ENCODE peak calls at places on chromosomes 1 and 21, in five cellular contexts. V, D, K, P and E are unnamed samples.

GRCh38 chr1:175133693-175134435 is 58.7 kb downstream of the KIAA0040 start:
- DNase-seq in V (no peak), D (no peak), K (no peak), P (no peak), E (no peak)

GRCh38 chr1:186435336-186435735 is 25.6 kb downstream of the PDC start:
- DNase-seq in V (no peak), D (no peak), K (no peak), P (no peak), E (no peak)

GRCh38 chr21:31872452-31873274 is at the start of gene HUNK:
- DNase-seq in V (peak; percentile 36), D (no peak), K (peak; percentile 34), P (peak; percentile 71), E (no peak)

GRCh38 chr1:217891966-217892365 is 260.8 kb downstream of the SPATA17 start:
- DNase-seq in V (no peak), D (no peak), K (no peak), P (no peak), E (no peak)

GRCh38 chr1:150562384-150563339 is 13.5 kb downstream of the ADAMTSL4 start:
- DNase-seq in V (no peak), D (peak; percentile 97), K (no peak), P (peak; percentile 92), E (peak; percentile 52)

GRCh38 chr21:38913120-38913975 is 107.6 kb downstream of the ETS2 start:
- DNase-seq in V (peak; percentile 87), D (peak; percentile 20), K (peak; percentile 86), P (peak; percentile 85), E (peak; percentile 80)

GRCh38 chr1:180415985-180416633 is 86.3 kb downstream of the ACBD6 start:
- DNase-seq in V (no peak), D (no peak), K (no peak), P (no peak), E (no peak)

GRCh38 chr1:114032271-114033218 is 53.3 kb downstream of the OLFML3 start:
- DNase-seq in V (no peak), D (no peak), K (no peak), P (no peak), E (no peak)

GRCh38 chr1:177021741-177022140 is 142.8 kb downstream of the ASTN1 start:
- DNase-seq in V (no peak), D (no peak), K (no peak), P (no peak), E (no peak)

GRCh38 chr1:1205769-1206375 is 520 bp downstream of the TNFRSF18 start:
- DNase-seq in V (no peak), D (no peak), K (no peak), P (peak; percentile 76), E (peak; percentile 19)

GRCh38 chr21:46555678-46556077 is 49.2 kb downstream of the S100B start:
- DNase-seq in V (no peak), D (no peak), K (no peak), P (no peak), E (no peak)

GRCh38 chr1:6987940-6988339 is 202.7 kb downstream of the CAMTA1 start:
- DNase-seq in V (no peak), D (no peak), K (no peak), P (no peak), E (no peak)

GRCh38 chr1:32612189-32612881 is 38.0 kb downstream of the ZBTB8OS start:
- DNase-seq in V (peak; percentile 59), D (peak; percentile 62), K (peak; percentile 59), P (peak; percentile 90), E (peak; percentile 95)
- TF ChIP-seq POLR2A in V (peak; percentile 32), D (peak; percentile 37), K (peak; percentile 26), P (no peak), E (no peak)

GRCh38 chr1:153307221-153307600 is 5.5 kb downstream of the PGLYRP3 start:
- DNase-seq in V (no peak), D (no peak), K (no peak), P (no peak), E (no peak)
- H3K4me1 ChIP-seq in V (no peaks in the 10 kb centered on the region), D (no peaks in the 10 kb centered on the region), K (no peaks in the 10 kb centered on the region), P (no peaks in the 10 kb centered on the region), E (no peaks in the 10 kb centered on the region)

GRCh38 chr1:64092851-64093371 is 110.5 kb upstream of the UBE2U start:
- DNase-seq in V (no peak), D (no peak), K (no peak), P (no peak), E (no peak)
- H3K4me3 ChIP-seq in V (no peak overlapping the region), D (no peak overlapping the region), K (no peak overlapping the region), P (no peak overlapping the region), E (no peak overlapping the region)

GRCh38 chr1:225825078-225825477 is 15.2 kb downstream of the EPHX1 start:
- DNase-seq in V (no peak), D (no peak), K (no peak), P (no peak), E (no peak)
- TF ChIP-seq POLR2A in V (no peak), D (no peak), K (no peak), P (no peak), E (no peak)

GRCh38 chr1:9631613-9632012 is 19.9 kb upstream of the PIK3CD start:
- DNase-seq in V (no peak), D (no peak), K (no peak), P (no peak), E (no peak)

GRCh38 chr1:9628541-9629444 is 22.7 kb upstream of the PIK3CD start:
- DNase-seq in V (no peak), D (peak; percentile 74), K (no peak), P (peak; percentile 91), E (no peak)

GRCh38 chr1:9630331-9631081 is 21.0 kb upstream of the PIK3CD start:
- DNase-seq in V (no peak), D (peak; percentile 50), K (no peak), P (no peak), E (no peak)

GRCh38 chr1:9626201-9626608 is 25.3 kb upstream of the PIK3CD start:
- DNase-seq in V (no peak), D (peak; percentile 63), K (no peak), P (peak; percentile 87), E (no peak)

GRCh38 chr1:9629445-9630201 is 21.9 kb upstream of the PIK3CD start:
- DNase-seq in V (no peak), D (peak; percentile 89), K (peak; percentile 36), P (peak; percentile 98), E (peak; percentile 64)
- H3K4me1 ChIP-seq in V (no peaks in the 10 kb centered on the region), D (peaks cover 20% of the 10 kb centered on the region), K (no peaks in the 10 kb centered on the region), P (peaks cover 62% of the 10 kb centered on the region), E (no peaks in the 10 kb centered on the region)

GRCh38 chr1:19665044-19665455 is 375 bp downstream of the HTR6 start:
- DNase-seq in V (no peak), D (no peak), K (no peak), P (no peak), E (no peak)
- H3K4me3 ChIP-seq in V (peak overlapping the region; percentile 32), D (peak overlapping the region; percentile 47), K (no peak overlapping the region), P (no peak overlapping the region), E (no peak overlapping the region)